ENCODE peak calls at places on chromosomes 13 and 19, in five cellular contexts. One of them, this sample, is unnamed.
A peak's percentile ranks its signal among the peaks of the same experiment; 100 is the strongest.

GRCh38 chr19:21604351-21604926 is 99.0 kb downstream of the ZNF429 start:
- DNase-seq in hepatocyte: no peak
- DNase-seq in HEK293T: no peak
- DNase-seq in activated T-cell treated with anti-CD3 and anti-CD28 coated beads, Interleukin-2, amount 50 U/mL, for 1 hour: no peak
- DNase-seq in NCI-H1694: no peak
- DNase-seq in this sample: no peak

GRCh38 chr13:98466634-98467236 is 110.2 kb downstream of the STK24 start:
- DNase-seq in hepatocyte: no peak
- DNase-seq in HEK293T: peak; percentile 65
- DNase-seq in activated T-cell treated with anti-CD3 and anti-CD28 coated beads, Interleukin-2, amount 50 U/mL, for 1 hour: peak; percentile 52
- DNase-seq in NCI-H1694: peak; percentile 81
- DNase-seq in this sample: peak; percentile 70

GRCh38 chr13:79869326-79869725 is 388.4 kb downstream of the NDFIP2 start:
- DNase-seq in hepatocyte: peak; percentile 65
- DNase-seq in HEK293T: no peak
- DNase-seq in activated T-cell treated with anti-CD3 and anti-CD28 coated beads, Interleukin-2, amount 50 U/mL, for 1 hour: no peak
- DNase-seq in NCI-H1694: peak; percentile 9
- DNase-seq in this sample: no peak

GRCh38 chr13:111179908-111180756 is 65.0 kb downstream of the ARHGEF7 start:
- DNase-seq in hepatocyte: no peak
- DNase-seq in HEK293T: no peak
- DNase-seq in activated T-cell treated with anti-CD3 and anti-CD28 coated beads, Interleukin-2, amount 50 U/mL, for 1 hour: no peak
- DNase-seq in NCI-H1694: no peak
- DNase-seq in this sample: no peak

GRCh38 chr19:28701491-28701890 is 511.5 kb downstream of the UQCRFS1 start:
- DNase-seq in hepatocyte: no peak
- DNase-seq in HEK293T: no peak
- DNase-seq in activated T-cell treated with anti-CD3 and anti-CD28 coated beads, Interleukin-2, amount 50 U/mL, for 1 hour: no peak
- DNase-seq in NCI-H1694: no peak
- DNase-seq in this sample: no peak

GRCh38 chr13:34857561-34857960 is 84.5 kb upstream of the NBEA start:
- DNase-seq in hepatocyte: no peak
- DNase-seq in HEK293T: no peak
- DNase-seq in activated T-cell treated with anti-CD3 and anti-CD28 coated beads, Interleukin-2, amount 50 U/mL, for 1 hour: no peak
- DNase-seq in NCI-H1694: no peak
- DNase-seq in this sample: no peak

GRCh38 chr19:661427-662196 is 1.4 kb downstream of the RNF126 start:
- DNase-seq in hepatocyte: peak; percentile 56
- DNase-seq in HEK293T: no peak
- DNase-seq in activated T-cell treated with anti-CD3 and anti-CD28 coated beads, Interleukin-2, amount 50 U/mL, for 1 hour: peak; percentile 70
- DNase-seq in NCI-H1694: no peak
- DNase-seq in this sample: no peak

GRCh38 chr13:26973946-26974345 is 197.7 kb downstream of the USP12 start:
- DNase-seq in hepatocyte: no peak
- DNase-seq in HEK293T: no peak
- DNase-seq in activated T-cell treated with anti-CD3 and anti-CD28 coated beads, Interleukin-2, amount 50 U/mL, for 1 hour: no peak
- DNase-seq in NCI-H1694: no peak
- DNase-seq in this sample: no peak

GRCh38 chr19:1507192-1507660 is 5.6 kb downstream of the ADAMTSL5 start:
- DNase-seq in hepatocyte: no peak
- DNase-seq in HEK293T: no peak
- DNase-seq in activated T-cell treated with anti-CD3 and anti-CD28 coated beads, Interleukin-2, amount 50 U/mL, for 1 hour: no peak
- DNase-seq in NCI-H1694: no peak
- DNase-seq in this sample: no peak

GRCh38 chr19:33219261-33219812 is 6.3 kb downstream of the SLC7A10 start:
- DNase-seq in hepatocyte: no peak
- DNase-seq in HEK293T: no peak
- DNase-seq in activated T-cell treated with anti-CD3 and anti-CD28 coated beads, Interleukin-2, amount 50 U/mL, for 1 hour: no peak
- DNase-seq in NCI-H1694: no peak
- DNase-seq in this sample: peak; percentile 52

GRCh38 chr19:768424-768823 is 17.5 kb downstream of the MISP start:
- DNase-seq in hepatocyte: peak; percentile 79
- DNase-seq in HEK293T: no peak
- DNase-seq in activated T-cell treated with anti-CD3 and anti-CD28 coated beads, Interleukin-2, amount 50 U/mL, for 1 hour: no peak
- DNase-seq in NCI-H1694: no peak
- DNase-seq in this sample: no peak

GRCh38 chr19:54084410-54084809 is 3.2 kb upstream of the TARM1 start:
- DNase-seq in hepatocyte: no peak
- DNase-seq in HEK293T: no peak
- DNase-seq in activated T-cell treated with anti-CD3 and anti-CD28 coated beads, Interleukin-2, amount 50 U/mL, for 1 hour: no peak
- DNase-seq in NCI-H1694: no peak
- DNase-seq in this sample: no peak

GRCh38 chr19:39237200-39238184 is 7.3 kb downstream of the IFNL3 start:
- DNase-seq in hepatocyte: peak; percentile 85
- DNase-seq in HEK293T: no peak
- DNase-seq in activated T-cell treated with anti-CD3 and anti-CD28 coated beads, Interleukin-2, amount 50 U/mL, for 1 hour: peak; percentile 39
- DNase-seq in NCI-H1694: no peak
- DNase-seq in this sample: no peak

GRCh38 chr19:9353011-9353410 is 9.8 kb upstream of the ZNF177 start:
- DNase-seq in hepatocyte: no peak
- DNase-seq in HEK293T: no peak
- DNase-seq in activated T-cell treated with anti-CD3 and anti-CD28 coated beads, Interleukin-2, amount 50 U/mL, for 1 hour: no peak
- DNase-seq in NCI-H1694: no peak
- DNase-seq in this sample: no peak